ENCODE peak calls at places on chromosomes 6 and 20, in four cellular contexts. One of them, this sample, is unnamed.

GRCh38 chr6:159982726-159983506 is 14.0 kb downstream of the IGF2R start:
- DNase-seq in HepG2: no peak
- DNase-seq in K562: no peak
- DNase-seq in HCT116: no peak
- DNase-seq in this sample: no peak

GRCh38 chr6:43455034-43455747 is at the start of gene DLK2:
- DNase-seq in HepG2: no peak
- DNase-seq in K562: peak; percentile 89
- DNase-seq in HCT116: no peak
- DNase-seq in this sample: no peak

GRCh38 chr20:15848126-15848525 is 725.1 kb downstream of the KIF16B start:
- DNase-seq in HepG2: no peak
- DNase-seq in K562: no peak
- DNase-seq in HCT116: no peak
- DNase-seq in this sample: no peak

GRCh38 chr6:57310817-57311157 is 6.6 kb upstream of the PRIM2 start:
- DNase-seq in HepG2: no peak
- DNase-seq in K562: no peak
- DNase-seq in HCT116: no peak
- DNase-seq in this sample: no peak

GRCh38 chr20:49324306-49324705 is 46.4 kb upstream of the ZNFX1 start:
- DNase-seq in HepG2: no peak
- DNase-seq in K562: no peak
- DNase-seq in HCT116: no peak
- DNase-seq in this sample: no peak

GRCh38 chr6:44533221-44533820 is 145.8 kb downstream of the CDC5L start:
- DNase-seq in HepG2: no peak
- DNase-seq in K562: no peak
- DNase-seq in HCT116: no peak
- DNase-seq in this sample: no peak

GRCh38 chr6:52983159-52983848 is 11.8 kb downstream of the GSTA4 start:
- DNase-seq in HepG2: no peak
- DNase-seq in K562: no peak
- DNase-seq in HCT116: no peak
- DNase-seq in this sample: no peak

GRCh38 chr6:159107451-159108260 is 61.5 kb upstream of the FNDC1 start:
- DNase-seq in HepG2: no peak
- DNase-seq in K562: no peak
- DNase-seq in HCT116: no peak
- DNase-seq in this sample: no peak

GRCh38 chr6:108193835-108194234 is 28.0 kb downstream of the NR2E1 start:
- DNase-seq in HepG2: no peak
- DNase-seq in K562: no peak
- DNase-seq in HCT116: no peak
- DNase-seq in this sample: no peak

GRCh38 chr6:79048611-79049010 is 29.4 kb downstream of the PHIP start:
- DNase-seq in HepG2: peak; percentile 29
- DNase-seq in K562: peak; percentile 12
- DNase-seq in HCT116: peak; percentile 34
- DNase-seq in this sample: peak; percentile 4

GRCh38 chr20:45320948-45321595 is 13.0 kb upstream of the MATN4 start:
- DNase-seq in HepG2: no peak
- DNase-seq in K562: no peak
- DNase-seq in HCT116: no peak
- DNase-seq in this sample: no peak

GRCh38 chr6:80163754-80164187 is 57.3 kb downstream of the BCKDHB start:
- DNase-seq in HepG2: peak; percentile 26
- DNase-seq in K562: no peak
- DNase-seq in HCT116: peak; percentile 72
- DNase-seq in this sample: peak; percentile 85

GRCh38 chr20:8608470-8608869 is 460.4 kb upstream of the PLCB4 start:
- DNase-seq in HepG2: no peak
- DNase-seq in K562: no peak
- DNase-seq in HCT116: no peak
- DNase-seq in this sample: no peak

GRCh38 chr6:44500074-44500473 is 112.6 kb downstream of the CDC5L start:
- DNase-seq in HepG2: no peak
- DNase-seq in K562: no peak
- DNase-seq in HCT116: no peak
- DNase-seq in this sample: no peak

GRCh38 chr6:166221040-166221439 is 53.4 kb upstream of the TBXT start:
- DNase-seq in HepG2: no peak
- DNase-seq in K562: no peak
- DNase-seq in HCT116: no peak
- DNase-seq in this sample: no peak

GRCh38 chr20:47748851-47749250 is 36.4 kb downstream of the SULF2 start:
- DNase-seq in HepG2: no peak
- DNase-seq in K562: no peak
- DNase-seq in HCT116: no peak
- DNase-seq in this sample: no peak

GRCh38 chr6:136230219-136230980 is 19.7 kb downstream of the MTFR2 start:
- DNase-seq in HepG2: no peak
- DNase-seq in K562: no peak
- DNase-seq in HCT116: no peak
- DNase-seq in this sample: no peak

GRCh38 chr20:57061058-57061900 is 205.2 kb downstream of the BMP7 start:
- DNase-seq in HepG2: no peak
- DNase-seq in K562: peak; percentile 19
- DNase-seq in HCT116: no peak
- DNase-seq in this sample: no peak

GRCh38 chr20:420169-420620 is 12.1 kb downstream of the RBCK1 start:
- DNase-seq in HepG2: no peak
- DNase-seq in K562: no peak
- DNase-seq in HCT116: no peak
- DNase-seq in this sample: no peak

GRCh38 chr6:29112135-29112534 is 4.3 kb downstream of the OR2J3 start:
- DNase-seq in HepG2: peak; percentile 31
- DNase-seq in K562: no peak
- DNase-seq in HCT116: peak; percentile 27
- DNase-seq in this sample: no peak

GRCh38 chr6:12277401-12277800 is 12.8 kb upstream of the EDN1 start:
- DNase-seq in HepG2: no peak
- DNase-seq in K562: no peak
- DNase-seq in HCT116: no peak
- DNase-seq in this sample: no peak

GRCh38 chr6:13362432-13362831 is 34.1 kb upstream of the TBC1D7 start:
- DNase-seq in HepG2: no peak
- DNase-seq in K562: no peak
- DNase-seq in HCT116: no peak
- DNase-seq in this sample: no peak

GRCh38 chr6:26065952-26066380 is 21.3 kb upstream of the HFE start:
- DNase-seq in HepG2: peak; percentile 96
- DNase-seq in K562: peak; percentile 81
- DNase-seq in HCT116: peak; percentile 79
- DNase-seq in this sample: no peak

GRCh38 chr20:20018366-20018765 is 1.2 kb downstream of the NAA20 start:
- DNase-seq in HepG2: no peak
- DNase-seq in K562: no peak
- DNase-seq in HCT116: no peak
- DNase-seq in this sample: no peak

GRCh38 chr20:44540834-44541233 is 19.0 kb upstream of the SERINC3 start:
- DNase-seq in HepG2: no peak
- DNase-seq in K562: no peak
- DNase-seq in HCT116: no peak
- DNase-seq in this sample: no peak

GRCh38 chr6:56729719-56730118 is 87.0 kb upstream of the DST start:
- DNase-seq in HepG2: no peak
- DNase-seq in K562: no peak
- DNase-seq in HCT116: no peak
- DNase-seq in this sample: peak; percentile 76

GRCh38 chr6:168683621-168684020 is 242.6 kb downstream of the SMOC2 start:
- DNase-seq in HepG2: no peak
- DNase-seq in K562: no peak
- DNase-seq in HCT116: no peak
- DNase-seq in this sample: no peak

GRCh38 chr6:72022830-72023229 is 136.5 kb downstream of the RIMS1 start:
- DNase-seq in HepG2: no peak
- DNase-seq in K562: no peak
- DNase-seq in HCT116: no peak
- DNase-seq in this sample: no peak

GRCh38 chr20:49595811-49596545 is 28.0 kb upstream of the PTGIS start:
- DNase-seq in HepG2: no peak
- DNase-seq in K562: no peak
- DNase-seq in HCT116: no peak
- DNase-seq in this sample: no peak

GRCh38 chr6:11538049-11538798 is 675 bp downstream of the TMEM170B start:
- DNase-seq in HepG2: no peak
- DNase-seq in K562: peak; percentile 30
- DNase-seq in HCT116: no peak
- DNase-seq in this sample: no peak

GRCh38 chr6:41690541-41691330 is 44.7 kb downstream of the TFEB start:
- DNase-seq in HepG2: no peak
- DNase-seq in K562: no peak
- DNase-seq in HCT116: no peak
- DNase-seq in this sample: no peak

GRCh38 chr20:50834599-50835005 is 39.7 kb downstream of the BCAS4 start:
- DNase-seq in HepG2: peak; percentile 51
- DNase-seq in K562: no peak
- DNase-seq in HCT116: no peak
- DNase-seq in this sample: no peak

GRCh38 chr6:105324386-105325000 is 78.4 kb downstream of the PREP start:
- DNase-seq in HepG2: no peak
- DNase-seq in K562: no peak
- DNase-seq in HCT116: no peak
- DNase-seq in this sample: no peak

GRCh38 chr6:9520417-9521151 is 894.3 kb downstream of the TFAP2A start:
- DNase-seq in HepG2: no peak
- DNase-seq in K562: no peak
- DNase-seq in HCT116: peak; percentile 35
- DNase-seq in this sample: no peak

GRCh38 chr6:38803129-38803528 is 88.0 kb downstream of the DNAH8 start:
- DNase-seq in HepG2: no peak
- DNase-seq in K562: no peak
- DNase-seq in HCT116: no peak
- DNase-seq in this sample: no peak

GRCh38 chr6:5752282-5752681 is 254.4 kb downstream of the NRN1 start:
- DNase-seq in HepG2: no peak
- DNase-seq in K562: no peak
- DNase-seq in HCT116: no peak
- DNase-seq in this sample: no peak

GRCh38 chr6:167007930-167008329 is 8.7 kb downstream of the CEP43 start:
- DNase-seq in HepG2: no peak
- DNase-seq in K562: no peak
- DNase-seq in HCT116: no peak
- DNase-seq in this sample: no peak

GRCh38 chr6:117495425-117495824 is 13.0 kb downstream of the DCBLD1 start:
- DNase-seq in HepG2: no peak
- DNase-seq in K562: no peak
- DNase-seq in HCT116: no peak
- DNase-seq in this sample: no peak

DNA sequence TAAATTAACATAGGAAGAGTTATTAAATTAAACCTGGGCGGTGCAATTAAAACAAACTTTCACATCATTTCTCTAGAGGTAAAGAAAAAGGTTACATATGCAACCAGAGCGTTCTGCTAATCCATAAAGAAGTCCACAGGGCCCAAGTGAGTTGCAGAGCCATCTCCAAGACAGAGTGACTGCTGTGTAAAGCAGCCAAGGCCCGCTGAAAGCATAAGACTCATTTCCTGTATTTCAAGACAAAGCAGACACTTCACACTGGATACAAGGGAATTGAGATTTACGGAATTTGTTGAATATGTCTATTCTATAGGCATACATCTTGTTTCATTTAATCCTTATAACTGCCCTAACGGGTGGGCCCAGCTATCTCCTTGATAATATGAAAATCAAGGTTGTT is 422.8 kb downstream of the CBLN4 start:
- DNase-seq in HepG2: no peak
- DNase-seq in K562: no peak
- DNase-seq in HCT116: no peak
- DNase-seq in this sample: no peak
- H3K36me3 ChIP-seq in HepG2: no peaks in the 10 kb centered on the region
- H3K36me3 ChIP-seq in K562: no peaks in the 10 kb centered on the region
- H3K36me3 ChIP-seq in HCT116: no peaks in the 10 kb centered on the region
- H3K36me3 ChIP-seq in this sample: no peaks in the 10 kb centered on the region

DNA sequence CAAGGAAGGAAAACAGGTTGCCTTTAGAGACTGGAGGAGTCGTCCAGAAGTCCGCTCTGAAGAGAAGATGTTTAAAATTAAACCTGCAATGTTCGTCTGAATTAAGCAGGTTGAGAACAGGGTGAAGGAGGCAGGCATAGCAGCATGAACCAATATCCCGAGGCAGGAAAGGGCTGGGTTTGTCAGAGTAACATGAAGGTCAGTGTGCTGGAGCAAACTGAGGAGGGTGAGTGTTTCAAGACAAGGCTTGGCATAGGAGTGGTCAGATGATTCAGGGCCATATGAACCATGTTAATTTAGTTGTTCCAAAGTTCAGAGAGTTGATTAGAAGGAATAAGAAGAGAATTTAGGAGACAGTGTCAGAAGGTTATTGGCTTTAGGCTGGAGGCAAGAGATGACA is 93.3 kb downstream of the UTRN start:
- DNase-seq in HepG2: no peak
- DNase-seq in K562: no peak
- DNase-seq in HCT116: no peak
- DNase-seq in this sample: no peak
- TF ChIP-seq TCF7L2 in HepG2: no peak
- TF ChIP-seq TCF7L2 in K562: no peak
- TF ChIP-seq TCF7L2 in HCT116: no peak
- TF ChIP-seq TCF7L2 in this sample: no peak

GRCh38 chr6:15264902-15265761 is 19.3 kb downstream of the JARID2 start:
- DNase-seq in HepG2: no peak
- DNase-seq in K562: peak; percentile 59
- DNase-seq in HCT116: no peak
- DNase-seq in this sample: no peak
- TF ChIP-seq SIN3A in HepG2: no peak
- TF ChIP-seq SIN3A in K562: no peak
- TF ChIP-seq SIN3A in HCT116: no peak
- TF ChIP-seq SIN3A in this sample: no peak

GRCh38 chr20:62741191-62741676 is 32.6 kb downstream of the NTSR1 start:
- DNase-seq in HepG2: no peak
- DNase-seq in K562: no peak
- DNase-seq in HCT116: no peak
- DNase-seq in this sample: no peak
- H3K36me3 ChIP-seq in HepG2: no peaks in the 10 kb centered on the region
- H3K36me3 ChIP-seq in K562: no peaks in the 10 kb centered on the region
- H3K36me3 ChIP-seq in HCT116: peaks cover 7% of the 10 kb centered on the region
- H3K36me3 ChIP-seq in this sample: peaks cover 2% of the 10 kb centered on the region

DNA sequence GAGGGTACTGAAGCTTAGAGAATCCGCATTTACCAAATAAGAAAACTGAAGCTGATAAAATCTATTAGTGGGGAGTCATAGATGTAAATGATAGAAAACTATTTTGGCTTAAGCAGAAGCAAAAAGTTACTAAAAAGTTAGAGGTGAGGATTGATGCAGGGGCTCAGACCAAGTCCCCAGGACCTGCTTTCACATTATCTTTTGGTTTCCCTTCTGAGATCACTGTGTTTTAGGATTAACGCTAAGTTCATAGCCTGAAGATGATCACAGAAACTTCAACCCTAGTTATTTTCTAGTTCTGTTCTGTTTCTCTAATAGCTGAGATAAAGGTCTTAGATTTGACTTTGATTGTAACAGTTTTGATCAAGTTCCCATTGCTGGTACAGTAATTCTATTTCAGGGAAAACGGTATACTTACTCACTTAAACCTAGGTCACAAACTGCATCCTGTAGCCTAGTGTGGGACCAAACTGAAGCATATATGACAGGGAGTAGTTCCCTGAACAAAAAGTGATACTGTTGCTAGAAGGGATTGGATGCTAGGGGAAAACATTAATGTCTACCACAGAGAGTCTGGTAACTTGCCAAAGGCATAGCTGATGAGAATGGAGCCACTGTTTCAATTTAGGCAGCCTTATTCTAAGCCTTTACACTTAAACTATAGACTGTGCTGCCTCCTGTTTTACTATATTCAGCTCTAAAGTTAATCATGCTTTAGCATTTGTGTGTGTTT is 13.1 kb downstream of the CYB5R4 start:
- DNase-seq in HepG2: no peak
- DNase-seq in K562: no peak
- DNase-seq in HCT116: no peak
- DNase-seq in this sample: no peak
- TF ChIP-seq TCF7L2 in HepG2: no peak
- TF ChIP-seq TCF7L2 in K562: no peak
- TF ChIP-seq TCF7L2 in HCT116: no peak
- TF ChIP-seq TCF7L2 in this sample: no peak